ENCODE peak calls at places on chromosomes 12 and 14, in seven cellular contexts. C is NB4, T is H54, G is HepG2, L is esophagus muscularis mucosa, I is A549, H is lower leg skin. D is an unnamed sample.

GRCh38 chr14:31090872-31091764 is 64.9 kb upstream of the STRN3 start:
- DNase-seq in C (peak), T (peak), G (peak), L (no peak), I (peak), H (peak), D (peak)

GRCh38 chr14:92719890-92720323 is 28.5 kb downstream of the LGMN start:
- DNase-seq in C (no peak), T (no peak), G (no peak), L (no peak), I (no peak), H (peak), D (no peak)

GRCh38 chr14:34466691-34467090 is 4.7 kb upstream of the SPTSSA start:
- DNase-seq in C (no peak), T (no peak), G (no peak), L (no peak), I (no peak), H (no peak), D (no peak)

GRCh38 chr12:131699434-131699833 is 11.5 kb upstream of the SFSWAP start:
- DNase-seq in C (no peak), T (no peak), G (no peak), L (no peak), I (no peak), H (no peak), D (no peak)

GRCh38 chr12:81998761-81999378 is 239.7 kb upstream of the PPFIA2 start:
- DNase-seq in C (no peak), T (no peak), G (no peak), L (no peak), I (no peak), H (no peak), D (no peak)

GRCh38 chr14:63375772-63376171 is 57.0 kb upstream of the GPHB5 start:
- DNase-seq in C (no peak), T (no peak), G (no peak), L (no peak), I (no peak), H (no peak), D (no peak)

GRCh38 chr12:82698959-82699358 is 12.3 kb downstream of the TMTC2 start:
- DNase-seq in C (no peak), T (no peak), G (no peak), L (no peak), I (no peak), H (no peak), D (no peak)

GRCh38 chr12:115489253-115489652 is 788.2 kb downstream of the MED13L start:
- DNase-seq in C (no peak), T (no peak), G (no peak), L (no peak), I (no peak), H (no peak), D (no peak)

GRCh38 chr14:54425068-54425467 is 16.1 kb downstream of the CNIH1 start:
- DNase-seq in C (no peak), T (no peak), G (no peak), L (no peak), I (no peak), H (no peak), D (no peak)

GRCh38 chr12:55698965-55699364 is 8.7 kb downstream of the ITGA7 start:
- DNase-seq in C (no peak), T (no peak), G (no peak), L (no peak), I (no peak), H (no peak), D (no peak)

GRCh38 chr14:100653409-100653808 is 66.2 kb upstream of the BEGAIN start:
- DNase-seq in C (peak), T (no peak), G (no peak), L (no peak), I (no peak), H (no peak), D (peak)

GRCh38 chr14:89773644-89774316 is 180.8 kb downstream of the EFCAB11 start:
- DNase-seq in C (peak), T (peak), G (peak), L (no peak), I (peak), H (no peak), D (peak)

GRCh38 chr12:93422050-93422449 is 19.7 kb downstream of the UBE2N start:
- DNase-seq in C (no peak), T (no peak), G (no peak), L (no peak), I (no peak), H (no peak), D (no peak)

DNA sequence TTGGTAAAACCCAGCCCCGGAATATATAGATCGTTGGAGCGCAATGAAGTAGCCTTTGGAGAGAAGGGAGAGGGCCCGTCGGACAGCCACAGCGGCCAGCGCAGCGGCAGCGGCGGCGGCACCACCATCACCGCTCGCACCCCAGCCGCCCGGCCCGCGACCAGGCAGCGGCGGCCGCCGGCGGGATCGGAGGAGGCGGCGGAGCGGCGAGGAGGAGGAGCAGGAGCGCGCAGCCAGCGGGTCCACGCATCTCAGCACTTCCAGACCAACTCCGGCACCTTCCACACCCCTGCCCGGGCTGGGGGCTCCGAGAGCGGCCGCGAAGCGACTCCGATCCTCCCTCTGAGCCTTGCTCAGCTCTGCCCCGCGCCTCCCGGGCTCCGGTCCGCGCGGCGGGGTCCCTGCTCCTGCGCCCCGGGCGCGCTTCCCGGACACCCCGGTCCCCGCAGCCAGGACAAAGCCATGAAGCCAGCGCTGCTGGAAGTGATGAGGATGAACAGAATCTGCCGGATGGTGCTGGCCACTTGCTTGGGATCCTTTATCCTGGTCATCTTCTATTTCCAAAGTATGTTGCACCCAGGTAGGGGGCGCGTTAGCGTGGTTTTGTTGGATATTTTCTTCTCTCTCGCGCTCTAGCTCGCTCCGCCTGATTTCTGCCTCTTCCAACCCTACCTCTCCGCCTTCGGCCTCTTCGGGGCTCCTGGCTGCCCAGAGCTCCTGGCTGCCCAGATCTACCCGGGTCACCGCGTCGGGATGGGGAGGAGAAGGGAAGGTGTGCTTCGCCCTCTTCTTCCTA is 400 bp downstream of the CHST11 start:
- DNase-seq in C (peak), T (peak), G (no peak), L (no peak), I (peak), H (peak), D (peak)
- TF ChIP-seq POLR2A in C (peak), T (peak), G (no peak), L (no peak), I (peak), H (no peak), D (peak)

GRCh38 chr14:103041464-103041863 is 15.9 kb downstream of the CDC42BPB start:
- DNase-seq in C (no peak), T (no peak), G (no peak), L (no peak), I (no peak), H (no peak), D (no peak)

GRCh38 chr14:103045387-103045869 is 11.9 kb downstream of the CDC42BPB start:
- DNase-seq in C (peak), T (no peak), G (no peak), L (no peak), I (no peak), H (no peak), D (no peak)

DNA sequence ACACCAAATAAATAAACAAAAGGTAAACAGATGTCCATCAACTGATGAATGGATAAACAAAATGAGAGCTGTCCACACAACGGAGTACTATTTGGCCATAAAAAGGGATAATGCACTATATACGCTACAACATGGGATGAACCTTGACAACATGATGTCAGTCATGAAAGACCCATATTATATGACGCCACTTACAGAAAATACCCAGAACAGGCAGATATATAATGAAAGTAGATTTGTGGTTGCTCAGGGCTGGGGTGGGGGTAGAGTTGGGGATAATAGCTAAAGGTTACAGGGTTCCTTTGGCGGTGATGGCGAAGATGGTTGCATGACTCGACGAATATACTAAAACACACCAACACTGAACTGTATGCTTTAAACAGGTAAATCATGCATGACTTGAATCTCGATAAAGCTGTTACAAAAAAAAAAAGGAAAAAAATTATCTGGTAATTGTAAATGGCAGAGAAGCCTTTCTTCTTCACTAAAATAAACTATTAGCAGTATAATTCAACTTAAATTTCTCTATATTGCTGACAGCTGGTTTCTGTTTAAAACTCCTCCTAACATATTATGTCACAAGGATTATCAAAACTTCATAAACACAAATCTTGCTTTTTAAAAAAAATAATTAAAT is 14.0 kb downstream of the CDC42BPB start:
- DNase-seq in C (no peak), T (no peak), G (no peak), L (no peak), I (no peak), H (no peak), D (no peak)
- TF ChIP-seq POLR2A in C (no peak), T (no peak), G (no peak), L (no peak), I (no peak), H (no peak), D (no peak)

DNA sequence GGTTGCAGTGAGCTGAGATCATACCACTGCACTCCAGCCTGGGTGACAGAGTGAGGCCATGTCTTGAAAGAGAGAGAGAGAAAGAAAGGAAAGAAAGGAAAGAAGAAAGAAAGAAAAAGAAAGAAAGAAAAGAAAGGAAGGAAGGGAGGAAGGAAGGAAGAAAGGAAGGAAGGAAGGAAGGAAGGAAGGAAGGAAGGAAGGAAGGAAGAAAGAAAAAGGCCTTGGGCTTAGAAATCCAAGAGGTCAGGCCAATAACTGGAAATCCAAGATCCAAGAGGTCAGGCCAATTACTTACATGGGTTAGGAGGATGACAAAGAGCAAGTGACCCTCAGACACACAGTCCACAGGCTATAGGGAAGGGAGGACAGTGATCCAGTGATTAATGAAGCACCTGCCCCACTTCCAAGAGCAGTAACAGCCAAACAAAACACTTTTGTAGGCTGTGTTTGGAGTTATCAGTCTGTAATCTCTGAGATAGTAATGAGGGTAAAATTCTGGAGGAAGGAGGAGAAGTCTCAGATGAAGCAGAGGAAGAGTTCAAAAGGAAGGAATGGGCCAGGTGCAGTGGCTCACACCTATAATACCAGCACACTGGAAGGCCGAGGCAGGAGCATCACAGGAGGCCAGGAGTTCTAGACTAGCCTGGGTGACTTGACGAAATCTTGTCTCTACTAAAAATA is 32.2 kb upstream of the SPTLC2 start:
- DNase-seq in C (no peak), T (no peak), G (no peak), L (no peak), I (no peak), H (no peak), D (no peak)
- TF ChIP-seq POLR2A in C (no peak), T (no peak), G (no peak), L (no peak), I (no peak), H (no peak), D (no peak)

GRCh38 chr12:124506832-124507153 is 60.6 kb downstream of the NCOR2 start:
- DNase-seq in C (no peak), T (no peak), G (no peak), L (no peak), I (no peak), H (no peak), D (no peak)

GRCh38 chr12:124504273-124505000 is 63.0 kb downstream of the NCOR2 start:
- DNase-seq in C (peak), T (no peak), G (no peak), L (no peak), I (no peak), H (no peak), D (no peak)

GRCh38 chr12:124507188-124508109 is 60.0 kb downstream of the NCOR2 start:
- DNase-seq in C (no peak), T (no peak), G (no peak), L (no peak), I (no peak), H (no peak), D (no peak)

GRCh38 chr12:124505001-124505818 is 62.2 kb downstream of the NCOR2 start:
- DNase-seq in C (no peak), T (no peak), G (no peak), L (no peak), I (no peak), H (no peak), D (no peak)

DNA sequence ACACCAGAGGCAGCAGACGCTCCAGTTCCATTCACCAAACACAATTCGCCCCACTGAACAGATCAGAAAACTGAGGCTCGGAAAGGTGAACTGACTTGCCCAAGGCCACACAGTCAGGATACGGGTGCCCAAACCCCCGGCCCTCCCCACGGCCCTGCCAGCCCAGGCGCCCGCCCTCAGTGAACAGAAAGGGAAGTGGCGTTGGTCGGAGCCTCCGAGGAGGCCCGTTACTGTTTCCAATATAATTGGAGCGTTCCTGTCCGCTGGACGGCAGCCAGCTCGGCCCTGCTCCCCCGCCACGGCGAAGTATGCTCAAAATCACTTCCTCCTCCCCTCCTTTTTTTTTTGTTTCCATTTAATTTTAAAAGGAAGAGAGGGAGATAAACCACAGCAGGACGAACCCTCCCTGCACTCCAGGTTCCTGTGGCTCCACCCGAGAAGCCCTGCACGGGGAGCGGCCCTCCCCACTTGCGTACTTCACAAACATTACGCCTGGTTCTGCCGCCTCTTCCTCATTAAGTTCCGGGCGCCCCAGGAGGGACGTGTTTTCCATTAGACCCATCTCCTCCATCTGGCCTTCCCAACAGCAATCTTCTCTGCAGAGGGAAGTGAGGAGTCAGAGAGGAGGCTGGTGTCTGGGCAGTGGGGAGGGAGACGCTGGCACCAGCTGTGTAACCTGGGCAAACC is 61.1 kb downstream of the NCOR2 start:
- DNase-seq in C (peak), T (no peak), G (no peak), L (no peak), I (no peak), H (peak), D (peak)
- TF ChIP-seq POLR2A in C (no peak), T (no peak), G (no peak), L (no peak), I (no peak), H (no peak), D (no peak)

GRCh38 chr12:15688202-15688736 is 100.9 kb downstream of the EPS8 start:
- DNase-seq in C (peak), T (peak), G (no peak), L (peak), I (no peak), H (peak), D (peak)
- TF ChIP-seq POLR2A in C (peak), T (peak), G (no peak), L (no peak), I (peak), H (no peak), D (peak)

GRCh38 chr12:46198913-46199312 is 69.9 kb downstream of the SLC38A1 start:
- DNase-seq in C (no peak), T (no peak), G (no peak), L (no peak), I (no peak), H (no peak), D (no peak)
- TF ChIP-seq POLR2A in C (no peak), T (no peak), G (no peak), L (no peak), I (no peak), H (no peak), D (no peak)

DNA sequence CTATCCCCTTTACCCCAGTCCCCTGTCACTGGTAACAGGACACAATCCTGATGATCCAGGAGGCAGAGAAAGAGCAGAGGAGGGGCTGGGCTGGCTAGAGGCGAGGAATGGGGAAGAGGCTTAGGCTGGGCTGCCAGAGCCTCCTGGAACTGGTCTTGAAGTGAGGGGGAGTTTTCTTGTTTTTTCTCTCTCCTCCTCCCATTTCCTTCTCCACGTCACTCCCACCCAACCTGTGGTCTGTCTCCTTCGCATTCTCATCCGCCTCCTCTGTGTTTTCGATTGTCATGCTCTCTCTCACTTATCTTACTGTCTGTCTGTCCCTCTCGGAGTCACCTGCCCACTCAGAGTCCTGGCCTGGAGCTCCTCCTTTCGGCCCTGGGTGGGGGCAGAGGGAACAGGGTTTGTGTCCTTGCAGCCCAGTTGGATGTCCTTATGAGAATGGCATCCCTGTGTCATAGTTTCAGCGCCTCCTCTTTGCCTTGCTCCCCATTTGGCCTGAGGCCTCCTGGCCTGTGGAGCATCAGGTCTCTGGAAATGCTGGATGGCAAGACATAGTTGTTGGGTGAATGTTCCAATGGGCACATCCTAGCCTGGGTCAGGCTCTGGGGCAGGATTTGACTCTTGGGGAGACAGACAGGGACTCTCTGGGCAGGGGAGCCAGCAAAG is 3.4 kb upstream of the KRT80 start:
- DNase-seq in C (peak), T (no peak), G (no peak), L (no peak), I (no peak), H (no peak), D (no peak)
- TF ChIP-seq POLR2A in C (no peak), T (no peak), G (no peak), L (no peak), I (no peak), H (no peak), D (peak)

DNA sequence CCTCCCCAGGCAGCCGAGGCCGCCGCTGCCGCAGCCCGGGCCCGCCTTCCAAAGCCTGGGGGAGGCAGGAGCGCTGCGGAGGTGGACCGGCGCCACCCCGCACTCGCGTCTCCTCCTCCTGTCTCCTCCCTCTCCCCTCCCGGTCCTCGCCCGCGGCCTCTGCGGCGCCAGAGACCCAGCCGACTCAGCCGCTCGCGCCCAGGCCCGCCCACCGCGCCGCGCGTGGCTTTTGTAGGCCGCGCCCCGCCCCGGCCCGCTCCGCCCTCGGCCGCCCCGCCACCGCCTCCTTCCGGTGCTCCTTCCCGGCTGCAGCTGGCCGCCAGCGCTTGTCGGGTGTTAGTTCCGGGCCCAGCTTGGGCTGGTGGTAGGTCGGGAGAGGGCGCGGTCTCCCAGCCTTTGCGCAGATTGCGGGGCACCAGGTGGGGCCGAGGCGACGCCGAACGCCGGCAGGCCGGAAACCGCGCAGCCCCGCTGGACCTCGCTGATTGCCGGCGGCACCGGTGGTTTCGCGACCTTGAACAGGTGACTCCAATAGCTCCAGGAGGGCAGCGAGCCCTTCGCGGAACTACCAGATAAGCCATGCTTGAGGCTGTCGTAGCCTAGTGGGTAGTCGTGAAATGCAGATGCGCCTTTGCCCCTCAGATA is at the start of gene CAPRIN2:
- DNase-seq in C (peak), T (peak), G (peak), L (peak), I (peak), H (peak), D (peak)
- TF ChIP-seq POLR2A in C (peak), T (no peak), G (peak), L (no peak), I (peak), H (no peak), D (peak)

DNA sequence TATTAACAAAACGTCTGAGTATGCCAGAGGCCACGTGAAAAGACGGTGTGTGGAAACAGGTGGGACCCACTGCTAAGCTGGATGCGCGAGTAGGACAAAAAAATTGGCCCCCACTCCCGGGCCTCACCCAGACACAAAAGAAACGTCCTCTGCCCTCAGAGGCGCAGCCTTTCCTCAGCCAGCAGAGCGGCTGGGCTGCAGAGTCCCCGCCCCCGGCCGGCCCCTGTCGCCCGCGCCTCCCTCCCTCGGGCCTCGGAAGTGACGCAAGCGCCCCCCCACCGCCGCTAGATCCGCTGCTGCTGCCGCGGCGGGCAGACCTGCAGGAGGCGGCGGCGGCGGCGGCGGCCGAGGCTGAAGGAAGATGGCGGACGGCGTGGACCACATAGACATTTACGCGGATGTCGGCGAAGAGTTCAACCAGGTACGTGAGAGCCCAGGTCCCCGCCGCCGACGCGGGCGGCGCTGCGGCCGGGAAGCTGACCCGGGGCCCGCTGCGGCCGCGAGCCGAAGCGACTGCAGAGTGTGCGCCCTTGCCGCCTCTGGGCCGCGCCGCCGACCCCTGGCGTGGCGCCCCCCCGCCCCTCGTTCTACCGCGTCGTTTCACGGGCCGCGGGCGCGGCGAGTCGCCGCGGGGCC is at the start of gene CPSF6:
- DNase-seq in C (peak), T (peak), G (peak), L (peak), I (peak), H (peak), D (peak)
- TF ChIP-seq POLR2A in C (peak), T (peak), G (peak), L (peak), I (peak), H (no peak), D (peak)

D was measured in erythroblast.